ENCODE peak calls at places on chromosomes 12 and 14, in five cellular contexts. H is tibial artery; P is psoas muscle; G is OCI-LY7; T is CD4-positive, alpha-beta memory T cell. J is an unnamed sample.
A peak's percentile ranks its signal among the peaks of the same experiment; 100 is the strongest.

GRCh38 chr14:103279129-103280025 is 54.7 kb upstream of the EIF5 start:
- DNase-seq in G (no peak), H (no peak), T (no peak), P (peak; percentile 72), J (no peak)

GRCh38 chr12:124761876-124762275 is 101.8 kb downstream of the SCARB1 start:
- DNase-seq in G (no peak), H (no peak), T (no peak), P (no peak), J (peak; percentile 50)

GRCh38 chr12:26226629-26227375 is 31.4 kb downstream of the SSPN start:
- DNase-seq in H (peak; percentile 30), G (no peak), T (no peak), P (peak; percentile 59), J (peak; percentile 17)

GRCh38 chr12:82862876-82863649 is 176.4 kb downstream of the TMTC2 start:
- DNase-seq in H (no peak), G (no peak), P (no peak), T (no peak), J (no peak)

GRCh38 chr14:24965934-24966593 is 83.9 kb downstream of the STXBP6 start:
- DNase-seq in G (no peak), P (no peak), H (peak; percentile 61), T (no peak), J (peak; percentile 13)

GRCh38 chr12:82687020-82687951 is 580 bp downstream of the TMTC2 start:
- DNase-seq in T (peak; percentile 70), G (peak; percentile 73), P (peak; percentile 52), H (peak; percentile 58), J (peak; percentile 38)

GRCh38 chr12:123139926-123140674 is 10.8 kb downstream of the PITPNM2 start:
- DNase-seq in P (no peak), T (no peak), G (no peak), H (no peak), J (peak; percentile 67)

GRCh38 chr12:66036317-66036716 is 94.2 kb downstream of the LLPH start:
- DNase-seq in H (peak; percentile 22), G (no peak), P (peak; percentile 58), T (no peak), J (peak; percentile 8)

GRCh38 chr14:35222324-35222723 is 69.9 kb upstream of the PSMA6 start:
- DNase-seq in G (no peak), T (no peak), H (no peak), P (no peak), J (no peak)

GRCh38 chr12:93960521-93960920 is 187.9 kb upstream of the PLXNC1 start:
- DNase-seq in T (no peak), G (no peak), P (no peak), H (no peak), J (no peak)

GRCh38 chr12:57813971-57814771 is 4.4 kb downstream of the AVIL start:
- DNase-seq in G (no peak), P (peak; percentile 64), T (no peak), H (no peak), J (no peak)

GRCh38 chr12:52975204-52975603 is 26.3 kb downstream of the KRT18 start:
- DNase-seq in H (no peak), P (no peak), G (no peak), T (no peak), J (peak; percentile 18)

GRCh38 chr12:109393437-109394345 is 46.0 kb downstream of the MYO1H start:
- DNase-seq in T (peak; percentile 42), G (peak; percentile 73), H (no peak), P (no peak), J (peak; percentile 10)

GRCh38 chr12:77841467-77842054 is 10.9 kb downstream of the NAV3 start:
- DNase-seq in G (no peak), T (no peak), P (no peak), H (no peak), J (no peak)
- H3K4me1 ChIP-seq in G (peaks cover 39% of the 10 kb centered on the region), T (no peaks in the 10 kb centered on the region), P (no peaks in the 10 kb centered on the region), H (no peaks in the 10 kb centered on the region), J (peaks cover 12% of the 10 kb centered on the region)

DNA sequence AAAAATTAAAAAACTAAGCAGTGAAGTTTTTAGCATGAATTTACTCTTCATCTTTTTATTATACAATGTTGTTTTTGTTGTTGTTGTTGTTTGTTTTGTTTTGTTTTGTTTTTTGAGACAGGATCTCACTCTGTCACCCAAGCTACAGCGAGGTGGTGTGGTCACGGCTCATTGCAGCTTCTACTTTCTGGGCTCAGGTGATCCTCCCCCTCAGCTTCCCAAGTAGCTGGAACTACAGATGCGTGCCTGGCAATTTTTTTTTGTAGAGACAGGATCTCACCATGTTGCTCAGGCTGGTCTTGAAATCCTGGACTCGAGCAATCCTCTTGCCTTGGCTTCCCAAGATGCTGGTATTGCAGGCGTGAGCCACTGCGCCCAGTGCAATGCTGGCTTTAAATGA is 11.3 kb downstream of the PPFIBP1 start:
- DNase-seq in G (peak; percentile 43), H (no peak), T (no peak), P (no peak), J (no peak)
- H3K4me1 ChIP-seq in G (peaks cover 76% of the 10 kb centered on the region), H (peaks cover 23% of the 10 kb centered on the region), T (peaks cover 14% of the 10 kb centered on the region), P (peaks cover 44% of the 10 kb centered on the region), J (peaks cover 3% of the 10 kb centered on the region)

DNA sequence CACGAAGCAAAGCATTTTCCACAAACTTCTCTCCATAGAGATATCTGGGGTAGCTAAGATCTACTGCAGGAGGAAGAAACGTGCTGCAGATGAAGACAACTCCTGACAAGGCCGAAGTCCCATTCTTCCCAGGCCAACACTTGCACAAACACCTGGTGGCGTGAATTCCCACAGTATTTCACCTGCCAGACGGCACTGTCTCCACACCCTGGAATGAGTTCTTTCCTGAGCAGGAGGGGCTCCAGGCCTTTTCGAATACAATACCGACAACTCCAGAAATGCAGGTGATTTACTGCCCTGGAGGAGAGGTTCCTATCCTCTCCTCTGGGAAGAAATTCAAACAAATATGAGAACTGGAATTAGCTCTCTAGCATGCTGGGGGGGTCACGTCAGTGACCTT is 179.9 kb downstream of the MON2 start:
- DNase-seq in G (no peak), T (no peak), H (no peak), P (no peak), J (no peak)
- H3K4me1 ChIP-seq in G (no peaks in the 10 kb centered on the region), T (peaks cover 4% of the 10 kb centered on the region), H (no peaks in the 10 kb centered on the region), P (no peaks in the 10 kb centered on the region), J (no peaks in the 10 kb centered on the region)

DNA sequence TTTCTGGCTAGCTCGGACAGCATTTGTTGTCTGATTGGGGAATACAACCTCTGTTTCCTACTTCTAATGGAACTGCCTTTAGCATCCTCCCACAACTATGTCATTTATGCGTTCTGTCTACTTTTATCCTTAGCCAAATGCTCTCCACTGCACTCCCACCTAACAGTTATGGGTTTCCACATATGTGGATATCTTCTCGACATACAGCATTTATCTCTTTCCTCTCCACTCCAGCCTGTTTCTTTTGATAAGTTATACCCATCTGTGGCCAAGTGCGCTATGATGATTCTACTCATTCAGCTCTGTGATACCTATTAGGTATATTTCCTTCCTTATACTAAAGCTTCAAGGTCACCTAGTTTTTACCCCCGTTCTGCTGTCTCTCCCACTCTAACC is 122.2 kb upstream of the NAP1L1 start:
- DNase-seq in T (no peak), G (no peak), P (no peak), H (no peak), J (no peak)
- H3K4me1 ChIP-seq in T (no peaks in the 10 kb centered on the region), G (no peaks in the 10 kb centered on the region), P (no peaks in the 10 kb centered on the region), H (no peaks in the 10 kb centered on the region), J (no peaks in the 10 kb centered on the region)

GRCh38 chr14:70784886-70785285 is 24.4 kb downstream of the MAP3K9 start:
- DNase-seq in H (no peak), P (no peak), G (no peak), T (no peak), J (no peak)
- H3K4me1 ChIP-seq in H (no peaks in the 10 kb centered on the region), P (peaks cover 19% of the 10 kb centered on the region), G (peaks cover 15% of the 10 kb centered on the region), T (peaks cover 9% of the 10 kb centered on the region), J (peaks cover 19% of the 10 kb centered on the region)

DNA sequence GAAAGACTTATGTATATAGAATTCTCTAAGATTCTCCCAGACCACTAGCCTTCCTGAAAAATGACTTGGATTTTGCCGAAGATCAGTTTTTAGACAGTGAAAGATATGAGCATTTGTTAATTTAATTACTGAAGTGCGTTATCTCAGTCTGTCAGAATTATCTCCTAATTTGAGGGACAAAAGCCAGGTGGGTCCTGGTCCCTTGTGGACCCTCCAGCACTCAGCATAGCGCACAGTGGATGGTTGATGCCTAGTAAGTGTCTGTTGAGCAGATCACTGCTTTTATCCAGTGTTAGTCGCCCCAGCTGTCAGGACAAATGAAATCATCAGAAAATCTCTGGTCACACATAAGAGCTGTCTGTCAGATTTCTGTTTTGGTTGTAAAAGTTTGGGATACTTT is 80.4 kb downstream of the EML1 start:
- DNase-seq in G (no peak), P (no peak), H (no peak), T (no peak), J (no peak)
- H3K4me1 ChIP-seq in G (no peaks in the 10 kb centered on the region), P (no peaks in the 10 kb centered on the region), H (no peaks in the 10 kb centered on the region), T (no peaks in the 10 kb centered on the region), J (peaks cover 17% of the 10 kb centered on the region)

GRCh38 chr12:126908765-126909142 is 1358.2 kb upstream of the TMEM132C start:
- DNase-seq in T (no peak), H (no peak), G (no peak), P (no peak), J (no peak)
- H3K4me1 ChIP-seq in T (no peaks in the 10 kb centered on the region), H (no peaks in the 10 kb centered on the region), G (no peaks in the 10 kb centered on the region), P (no peaks in the 10 kb centered on the region), J (no peaks in the 10 kb centered on the region)